ENCODE peak calls at places on chromosomes 7 and 10, in four cellular contexts. R is suprapubic skin, I is adrenal gland, A is A549. O is an unnamed sample. For H3K4me1, the result is how much of the 10 kb centered on the place peaks cover.

GRCh38 chr10:69089638-69090599 is 2.0 kb downstream of the SRGN start:
- DNase-seq in R (no peak), I (no peak), A (no peak), O (no peak)

GRCh38 chr10:35564276-35564982 is 40.7 kb upstream of the GJD4 start:
- DNase-seq in R (no peak), I (peak), A (no peak), O (no peak)

GRCh38 chr7:128948312-128948973 is 10.7 kb downstream of the IRF5 start:
- DNase-seq in R (no peak), I (no peak), A (no peak), O (no peak)

GRCh38 chr10:103698266-103698665 is 157.1 kb downstream of the SH3PXD2A start:
- DNase-seq in R (no peak), I (no peak), A (no peak), O (no peak)

GRCh38 chr7:101970047-101970585 is 152.7 kb downstream of the CUX1 start:
- DNase-seq in R (no peak), I (no peak), A (no peak), O (no peak)

GRCh38 chr7:28020302-28020940 is 160.2 kb downstream of the JAZF1 start:
- DNase-seq in R (peak), I (peak), A (peak), O (peak)

GRCh38 chr7:64300641-64301405 is 12.9 kb upstream of the ZNF736 start:
- DNase-seq in R (no peak), I (no peak), A (no peak), O (no peak)

GRCh38 chr7:135678612-135679575 is 16.6 kb downstream of the STMP1 start:
- DNase-seq in R (no peak), I (peak), A (no peak), O (peak)

GRCh38 chr10:70567603-70568002 is 34.9 kb downstream of the PRF1 start:
- DNase-seq in R (no peak), I (peak), A (no peak), O (no peak)

GRCh38 chr7:50335795-50336754 is 31.6 kb downstream of the IKZF1 start:
- DNase-seq in R (no peak), I (no peak), A (no peak), O (no peak)

GRCh38 chr10:114643158-114643557 is 14.9 kb downstream of the ABLIM1 start:
- DNase-seq in R (no peak), I (no peak), A (no peak), O (no peak)

GRCh38 chr7:157773361-157773760 is 436.6 kb downstream of the DNAJB6 start:
- DNase-seq in R (no peak), I (no peak), A (no peak), O (no peak)

GRCh38 chr10:97140284-97140846 is 45.4 kb downstream of the SLIT1 start:
- DNase-seq in R (no peak), I (no peak), A (no peak), O (no peak)

GRCh38 chr7:151810434-151811232 is 66.3 kb downstream of the PRKAG2 start:
- DNase-seq in R (no peak), I (no peak), A (no peak), O (no peak)

GRCh38 chr7:35286986-35287385 is 33.1 kb upstream of the TBX20 start:
- DNase-seq in R (no peak), I (no peak), A (no peak), O (no peak)

GRCh38 chr7:131843862-131844261 is 287.4 kb upstream of the PODXL start:
- DNase-seq in R (no peak), I (peak), A (no peak), O (peak)

GRCh38 chr7:117034851-117035462 is 81.7 kb downstream of the ST7 start:
- DNase-seq in R (no peak), I (no peak), A (no peak), O (peak)

GRCh38 chr7:106405697-106406141 is 120.9 kb upstream of the NAMPT start:
- DNase-seq in R (no peak), I (no peak), A (no peak), O (no peak)

GRCh38 chr10:114477285-114477684 is 73.0 kb upstream of the AFAP1L2 start:
- DNase-seq in R (no peak), I (no peak), A (no peak), O (no peak)

GRCh38 chr7:91668217-91668616 is 212.3 kb downstream of the MTERF1 start:
- DNase-seq in R (no peak), I (no peak), A (no peak), O (no peak)

GRCh38 chr10:101775273-101776131 is at the start of gene FGF8:
- DNase-seq in R (peak), I (no peak), A (no peak), O (no peak)

GRCh38 chr10:103665439-103665838 is 171.9 kb downstream of the NEURL1 start:
- DNase-seq in R (no peak), I (peak), A (no peak), O (no peak)

GRCh38 chr10:6119962-6120361 is 31.1 kb downstream of the RBM17 start:
- DNase-seq in R (no peak), I (peak), A (no peak), O (no peak)

GRCh38 chr10:22655312-22655973 is 58.9 kb downstream of the PIP4K2A start:
- DNase-seq in R (no peak), I (no peak), A (peak), O (peak)

GRCh38 chr7:55026867-55027490 is 8.2 kb downstream of the EGFR start:
- DNase-seq in R (no peak), I (no peak), A (no peak), O (no peak)

GRCh38 chr7:75983471-75984129 is 10.8 kb downstream of the TMEM120A start:
- DNase-seq in R (no peak), I (peak), A (no peak), O (no peak)

GRCh38 chr10:84603971-84604370 is 275.6 kb downstream of the CCSER2 start:
- DNase-seq in R (no peak), I (no peak), A (no peak), O (no peak)

GRCh38 chr10:84607044-84607443 is 278.7 kb downstream of the CCSER2 start:
- DNase-seq in R (no peak), I (no peak), A (no peak), O (no peak)

GRCh38 chr10:84606428-84606827 is 278.0 kb downstream of the CCSER2 start:
- DNase-seq in R (no peak), I (no peak), A (no peak), O (no peak)

GRCh38 chr10:84607523-84607922 is 279.1 kb downstream of the CCSER2 start:
- DNase-seq in R (no peak), I (no peak), A (no peak), O (no peak)

DNA sequence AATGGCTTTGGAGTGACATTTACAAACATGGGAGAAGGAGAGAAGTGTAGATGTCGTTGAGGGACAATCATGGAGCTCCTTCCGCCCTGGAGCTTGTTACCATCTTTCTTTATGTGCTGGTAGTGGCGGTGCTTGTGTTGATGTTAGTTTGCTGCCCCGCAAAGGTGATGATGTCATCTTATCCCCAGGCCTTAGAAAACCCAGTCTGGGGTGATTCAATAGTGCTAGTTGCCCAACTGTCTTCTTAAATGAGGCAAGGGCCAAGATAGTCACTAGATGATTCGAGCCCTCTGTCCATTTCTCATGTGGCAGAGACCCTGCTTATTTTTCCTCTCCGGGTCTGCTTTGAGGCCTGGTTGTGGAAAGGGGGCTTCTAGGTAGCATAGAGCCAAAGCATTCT is 277.4 kb downstream of the CCSER2 start:
- DNase-seq in R (no peak), I (no peak), A (no peak), O (no peak)
- H3K4me1 ChIP-seq in R (under half), I (under half), A (under half), O (under half)

DNA sequence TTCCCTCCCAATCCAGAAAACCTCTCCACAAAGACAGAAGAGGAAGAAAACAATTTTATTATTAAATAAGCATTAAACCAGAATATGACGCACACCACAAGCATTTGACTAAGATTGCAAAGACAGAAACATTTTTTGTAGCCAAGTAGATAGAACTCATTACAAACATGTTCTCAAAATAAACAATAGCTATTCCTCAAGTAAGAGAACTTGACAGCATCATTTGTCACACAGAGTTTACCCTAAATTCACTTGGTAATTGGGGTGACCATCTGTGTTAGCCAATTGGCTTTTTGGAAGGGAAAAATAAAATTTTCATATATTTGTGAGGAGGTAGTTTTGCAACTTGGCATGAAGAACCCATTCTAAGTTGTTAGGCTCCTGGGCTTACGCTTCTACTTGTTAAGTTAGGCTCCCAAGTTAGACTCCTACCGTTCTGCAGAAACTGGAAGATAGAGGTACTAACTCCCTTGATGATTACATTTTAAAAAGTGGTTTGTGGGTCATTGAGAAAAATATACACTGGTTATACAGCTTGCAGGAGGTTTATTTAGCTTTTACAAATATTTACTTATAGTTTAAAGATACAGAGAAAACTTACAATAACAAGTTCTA is 618.6 kb upstream of the CNTNAP2 start:
- DNase-seq in R (no peak), I (no peak), A (no peak), O (no peak)
- TF ChIP-seq CTCF in R (no peak), I (no peak), A (no peak), O (no peak)

DNA sequence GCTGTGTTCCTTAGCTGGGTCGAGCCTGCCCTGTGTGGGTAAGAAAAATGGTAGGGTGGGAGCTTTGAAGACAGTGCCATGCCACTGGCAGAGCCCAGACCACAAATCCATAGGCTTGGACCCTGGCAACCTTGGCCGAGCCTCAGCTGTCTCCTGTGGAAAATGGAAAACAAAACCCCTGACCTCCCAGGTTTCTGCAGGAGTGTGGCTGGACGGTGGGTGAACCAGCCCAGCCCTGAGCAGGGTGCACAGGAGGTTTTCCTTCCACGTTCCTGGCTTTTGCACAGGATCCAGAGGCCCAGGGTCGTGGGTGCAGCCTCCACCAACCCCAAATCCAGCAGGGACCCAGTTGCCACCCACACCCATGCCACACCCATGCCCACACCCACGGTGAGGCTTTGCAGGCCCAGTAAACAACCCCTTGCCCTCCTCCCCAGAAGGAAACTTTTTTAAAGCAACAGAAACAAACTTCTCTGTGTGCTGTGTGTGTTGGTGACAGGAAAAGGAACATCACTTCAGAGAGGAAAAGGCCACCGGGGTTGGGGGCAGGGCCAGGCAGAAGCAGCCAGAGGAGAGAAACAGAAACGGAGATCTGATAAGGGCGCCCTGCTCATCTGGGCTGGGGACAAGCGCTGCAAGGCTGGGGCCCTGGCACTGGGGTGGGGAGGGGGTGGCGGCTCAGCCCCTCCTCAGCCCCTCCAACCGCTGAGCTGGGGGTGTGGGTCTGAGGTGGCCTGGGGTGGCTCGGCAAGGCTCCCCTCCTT is 20.7 kb upstream of the ZMIZ1 start:
- DNase-seq in R (peak), I (peak), A (no peak), O (no peak)
- TF ChIP-seq POLR2A in R (no peak), I (no peak), A (no peak), O (no peak)

GRCh38 chr7:22443370-22444180 is 56.4 kb downstream of the STEAP1B start:
- DNase-seq in R (no peak), I (no peak), A (no peak), O (no peak)

GRCh38 chr7:22442887-22443369 is 57.1 kb downstream of the STEAP1B start:
- DNase-seq in R (no peak), I (no peak), A (no peak), O (no peak)

GRCh38 chr7:22445140-22445722 is 54.8 kb downstream of the STEAP1B start:
- DNase-seq in R (peak), I (peak), A (no peak), O (peak)

GRCh38 chr7:22445871-22446270 is 54.1 kb downstream of the STEAP1B start:
- DNase-seq in R (no peak), I (no peak), A (no peak), O (no peak)

GRCh38 chr7:22444181-22444966 is 55.6 kb downstream of the STEAP1B start:
- DNase-seq in R (peak), I (peak), A (no peak), O (peak)
- H3K4me1 ChIP-seq in R (under half), I (under half), A (under half), O (under half)

GRCh38 chr7:81525901-81526300 is 243.9 kb downstream of the HGF start:
- DNase-seq in R (no peak), I (no peak), A (no peak), O (no peak)

GRCh38 chr7:81526971-81527370 is 242.9 kb downstream of the HGF start:
- DNase-seq in R (no peak), I (no peak), A (no peak), O (no peak)

GRCh38 chr7:81529785-81530184 is 240.1 kb downstream of the HGF start:
- DNase-seq in R (no peak), I (no peak), A (no peak), O (no peak)

GRCh38 chr7:81527651-81528050 is 242.2 kb downstream of the HGF start:
- DNase-seq in R (no peak), I (no peak), A (no peak), O (no peak)
- TF ChIP-seq CTCF in R (no peak), I (no peak), A (no peak), O (no peak)

GRCh38 chr10:116557305-116557880 is 11.7 kb downstream of the PNLIP start:
- DNase-seq in R (no peak), I (no peak), A (no peak), O (no peak)
- TF ChIP-seq POLR2A in R (no peak), I (no peak), A (no peak), O (no peak)

DNA sequence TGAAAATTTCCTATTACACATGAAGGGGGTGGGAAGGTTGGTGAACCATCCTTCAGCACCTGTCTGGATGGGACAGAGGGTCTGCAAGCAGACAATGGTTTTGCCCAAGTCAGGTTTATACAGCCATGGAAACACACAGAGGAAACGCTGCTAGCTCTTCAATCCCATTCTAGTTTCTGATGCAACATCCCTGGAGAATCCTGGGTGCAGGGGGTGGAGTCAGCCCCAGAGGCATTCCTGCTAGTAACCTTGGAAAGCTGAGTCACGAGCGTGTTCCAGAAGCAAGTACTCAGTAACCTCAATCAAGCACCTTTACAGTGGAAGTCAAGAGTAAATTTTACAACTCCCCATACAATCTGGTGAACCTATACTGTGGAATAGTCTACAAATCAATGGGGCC is 95.2 kb downstream of the ZRANB1 start:
- DNase-seq in R (no peak), I (peak), A (peak), O (no peak)
- H3K4me1 ChIP-seq in R (under half), I (under half), A (half or more), O (under half)

DNA sequence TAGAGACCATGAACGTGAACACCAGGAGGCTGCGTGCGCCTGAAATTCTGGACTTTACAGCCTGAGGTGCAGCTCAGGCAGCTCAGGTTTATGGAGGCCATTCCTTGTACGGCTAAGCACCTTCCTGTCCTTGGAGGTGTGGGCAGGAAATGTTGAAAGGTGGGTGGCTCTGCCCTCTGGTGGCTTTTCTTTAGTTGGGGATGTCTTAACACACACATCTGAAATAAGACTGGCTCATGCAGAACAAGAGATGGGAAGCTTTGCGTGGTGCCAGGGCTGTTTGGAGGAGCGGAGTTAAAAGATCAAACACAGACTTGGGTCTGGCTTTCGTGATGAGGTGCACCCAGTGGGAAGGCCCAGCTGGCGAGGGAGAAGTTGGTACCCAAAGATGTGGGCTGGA is 64.1 kb downstream of the DOCK1 start:
- DNase-seq in R (peak), I (no peak), A (peak), O (peak)
- TF ChIP-seq CTCF in R (no peak), I (no peak), A (peak), O (peak)

GRCh38 chr10:90746829-90747228 is 111.0 kb downstream of the HTR7 start:
- DNase-seq in R (no peak), I (no peak), A (no peak), O (no peak)

GRCh38 chr10:90742189-90742588 is 115.7 kb downstream of the HTR7 start:
- DNase-seq in R (no peak), I (no peak), A (no peak), O (no peak)

GRCh38 chr10:90740265-90740664 is 117.6 kb downstream of the HTR7 start:
- DNase-seq in R (no peak), I (no peak), A (no peak), O (no peak)

GRCh38 chr10:90745565-90745964 is 112.3 kb downstream of the HTR7 start:
- DNase-seq in R (no peak), I (no peak), A (no peak), O (no peak)

GRCh38 chr10:90743291-90743690 is 114.5 kb downstream of the HTR7 start:
- DNase-seq in R (no peak), I (no peak), A (no peak), O (no peak)
- TF ChIP-seq POLR2A in R (no peak), I (no peak), A (no peak), O (no peak)